ENCODE peak calls at places on chromosomes 6 and 20, in ten cellular contexts. T is ascending aorta; N is Panc1; R is HEK293T; M is activated naive CD4-positive, alpha-beta T cell; Q is HFF-Myc; S is activated naive CD8-positive, alpha-beta T cell treated with anti-CD3 and anti-CD28 coated beads, Interleukin-2, amount 10 ng/mL, durations not matched to agents 7 days and 5 days; J is H7; L is PC-3; V is ureter. Y is an unnamed sample.
A peak's percentile ranks its signal among the peaks of the same experiment; 100 is the strongest.

GRCh38 chr20:50292324-50293243 is 102.0 kb downstream of the CEBPB start:
- DNase-seq in T (peak; percentile 82), N (no peak), R (no peak), M (no peak), Q (peak; percentile 93), S (peak; percentile 48), J (peak; percentile 81), L (peak; percentile 72), V (peak; percentile 95), Y (peak; percentile 48)

GRCh38 chr6:3188262-3188661 is 30.9 kb upstream of the TUBB2A start:
- DNase-seq in T (no peak), N (no peak), R (no peak), M (no peak), Q (no peak), S (no peak), J (no peak), L (no peak), V (no peak), Y (no peak)

GRCh38 chr20:5100684-5101347 is 18.9 kb downstream of the PCNA start:
- DNase-seq in T (no peak), N (peak; percentile 42), R (peak; percentile 66), M (peak; percentile 70), Q (peak; percentile 44), S (peak; percentile 78), J (peak; percentile 82), L (peak; percentile 85), V (peak; percentile 72), Y (peak; percentile 83)

GRCh38 chr20:32359633-32360332 is 1.7 kb downstream of the ASXL1 start:
- DNase-seq in T (no peak), N (peak; percentile 24), R (no peak), M (no peak), Q (no peak), S (no peak), J (no peak), L (no peak), V (no peak), Y (no peak)

GRCh38 chr6:24504642-24505586 is 10.1 kb downstream of the ALDH5A1 start:
- DNase-seq in T (no peak), N (no peak), R (no peak), M (no peak), Q (no peak), S (no peak), J (no peak), L (peak; percentile 80), V (peak; percentile 77), Y (no peak)

GRCh38 chr6:27517928-27518787 is 45.3 kb upstream of the ZNF184 start:
- DNase-seq in T (no peak), N (no peak), R (peak; percentile 30), M (no peak), Q (no peak), S (no peak), J (no peak), L (peak; percentile 46), V (no peak), Y (no peak)

GRCh38 chr6:107152633-107153032 is 37.3 kb upstream of the BEND3 start:
- DNase-seq in T (no peak), N (no peak), R (no peak), M (no peak), Q (no peak), S (no peak), J (no peak), L (no peak), V (no peak), Y (no peak)

GRCh38 chr6:153038378-153038777 is 35.9 kb upstream of the MTRF1L start:
- DNase-seq in T (no peak), N (no peak), R (no peak), M (no peak), Q (no peak), S (no peak), J (no peak), L (peak; percentile 74), V (no peak), Y (no peak)

GRCh38 chr20:3846378-3846739 is 275 bp upstream of the MAVS start:
- DNase-seq in T (no peak), N (no peak), R (no peak), M (no peak), Q (no peak), S (no peak), J (no peak), L (no peak), V (peak; percentile 91), Y (no peak)

GRCh38 chr6:108452725-108453195 is 108.0 kb upstream of the FOXO3 start:
- DNase-seq in T (no peak), N (no peak), R (no peak), M (no peak), Q (no peak), S (no peak), J (no peak), L (no peak), V (no peak), Y (peak; percentile 71)

GRCh38 chr20:50278377-50278683 is 87.7 kb downstream of the CEBPB start:
- DNase-seq in T (no peak), N (no peak), R (no peak), M (no peak), Q (no peak), S (no peak), J (no peak), L (no peak), V (no peak), Y (no peak)

GRCh38 chr20:8798505-8798904 is 270.4 kb upstream of the PLCB4 start:
- DNase-seq in T (no peak), N (no peak), R (no peak), M (no peak), Q (no peak), S (no peak), J (no peak), L (no peak), V (no peak), Y (no peak)

GRCh38 chr6:110590821-110591351 is 114.5 kb upstream of the SLC22A16 start:
- DNase-seq in T (no peak), N (no peak), R (no peak), M (no peak), Q (no peak), S (no peak), J (no peak), L (no peak), V (no peak), Y (no peak)

Y was measured in GM23338.